ENCODE peak calls at places on chromosome 20, in seven cellular contexts. F is upper lobe of right lung; O is RKO; A is stimulated activated CD8-positive, alpha-beta memory T cell treated with anti-CD3 and anti-CD28 coated beads, Interleukin-12 subunit alpha, Interleukin-12 subunit beta, amount 100 ng/mL, for 4 hours; M is cardiac muscle cell; X is HFFc6; G is HS-27A. Z is an unnamed sample.
A peak's percentile ranks its signal among the peaks of the same experiment; 100 is the strongest.

GRCh38 chr20:52798124-52798523 is 174.0 kb upstream of the TSHZ2 start:
- DNase-seq in X (no peak), A (no peak), F (no peak), O (no peak), G (no peak), M (no peak), Z (no peak)

GRCh38 chr20:50514750-50515149 is 4.6 kb downstream of the PTPN1 start:
- DNase-seq in F (no peak), M (no peak), O (no peak), X (no peak), A (no peak), G (no peak), Z (no peak)

GRCh38 chr20:53270792-53271375 is 298.7 kb downstream of the TSHZ2 start:
- DNase-seq in X (no peak), A (no peak), M (no peak), F (no peak), G (no peak), O (no peak), Z (no peak)

GRCh38 chr20:45953672-45954071 is 18.3 kb downstream of the ZNF335 start:
- DNase-seq in O (no peak), X (no peak), G (no peak), F (no peak), M (no peak), A (no peak), Z (no peak)

GRCh38 chr20:4116091-4116490 is 100.7 kb upstream of the RNF24 start:
- DNase-seq in O (no peak), G (no peak), F (no peak), M (no peak), A (no peak), X (no peak), Z (no peak)

GRCh38 chr20:48238326-48238725 is 453.0 kb upstream of the SULF2 start:
- DNase-seq in X (peak; percentile 26), F (no peak), O (peak; percentile 24), A (no peak), M (peak; percentile 39), G (no peak), Z (no peak)

GRCh38 chr20:64247312-64247627 is 8.3 kb upstream of the PCMTD2 start:
- DNase-seq in G (no peak), X (no peak), O (no peak), A (no peak), M (no peak), F (no peak), Z (no peak)

GRCh38 chr20:39103732-39104131 is 141.6 kb downstream of the DHX35 start:
- DNase-seq in M (peak; percentile 29), X (no peak), F (no peak), G (no peak), A (no peak), O (no peak), Z (no peak)

GRCh38 chr20:36320261-36320897 is 14.2 kb downstream of the DLGAP4 start:
- DNase-seq in F (no peak), G (no peak), A (no peak), M (no peak), X (no peak), O (no peak), Z (no peak)

GRCh38 chr20:33475381-33476160 is 14.3 kb upstream of the CBFA2T2 start:
- DNase-seq in G (no peak), F (no peak), M (no peak), O (no peak), A (no peak), X (no peak), Z (peak; percentile 15)

GRCh38 chr20:16459019-16459700 is 114.1 kb downstream of the KIF16B start:
- DNase-seq in O (peak; percentile 22), G (peak; percentile 46), X (no peak), M (peak; percentile 90), F (no peak), A (no peak), Z (peak; percentile 14)

GRCh38 chr20:32648761-32649615 is 24.8 kb downstream of the C20orf203 start:
- DNase-seq in A (no peak), G (no peak), O (no peak), X (no peak), F (no peak), M (peak; percentile 58), Z (no peak)

GRCh38 chr20:35953411-35954199 is 697 bp downstream of the SCAND1 start:
- DNase-seq in G (no peak), M (peak; percentile 53), X (peak; percentile 35), A (peak; percentile 41), O (peak; percentile 59), F (peak; percentile 82), Z (peak; percentile 56)

GRCh38 chr20:38031957-38032356 is 1.3 kb downstream of the TTI1 start:
- DNase-seq in O (peak; percentile 66), A (no peak), M (no peak), F (no peak), G (no peak), X (no peak), Z (no peak)

GRCh38 chr20:58553841-58554240 is 38.6 kb upstream of the APCDD1L start:
- DNase-seq in M (peak; percentile 57), G (no peak), O (no peak), X (peak; percentile 24), A (no peak), F (no peak), Z (no peak)

GRCh38 chr20:34389206-34389953 is 26.3 kb downstream of the ITCH start:
- DNase-seq in G (no peak), F (no peak), M (no peak), A (no peak), X (peak; percentile 29), O (no peak), Z (no peak)

GRCh38 chr20:56630506-56631317 is 1.6 kb downstream of the TFAP2C start:
- DNase-seq in X (peak; percentile 8), O (no peak), A (no peak), M (no peak), G (no peak), F (no peak), Z (no peak)

GRCh38 chr20:49278036-49278816 is at the start of gene ZNFX1:
- DNase-seq in M (peak; percentile 99), G (peak; percentile 98), O (peak; percentile 99), F (peak; percentile 100), A (peak; percentile 97), X (peak; percentile 97), Z (peak; percentile 99)

GRCh38 chr20:32359633-32360332 is 1.7 kb downstream of the ASXL1 start:
- DNase-seq in A (no peak), M (peak; percentile 45), F (no peak), G (no peak), O (peak; percentile 43), X (peak; percentile 46), Z (no peak)

GRCh38 chr20:13883425-13883824 is 98.6 kb downstream of the NDUFAF5 start:
- DNase-seq in O (no peak), F (no peak), G (no peak), X (no peak), A (no peak), M (no peak), Z (no peak)

GRCh38 chr20:6852478-6852877 is 85.0 kb downstream of the BMP2 start:
- DNase-seq in A (no peak), O (no peak), G (no peak), F (no peak), X (no peak), M (no peak), Z (no peak)

GRCh38 chr20:38114353-38114791 is 50.7 kb downstream of the TGM2 start:
- DNase-seq in X (peak; percentile 81), O (no peak), M (peak; percentile 61), F (no peak), G (no peak), A (no peak), Z (no peak)

GRCh38 chr20:57223648-57224489 is 42.6 kb downstream of the BMP7 start:
- DNase-seq in M (peak; percentile 12), X (peak; percentile 14), O (no peak), F (no peak), A (no peak), G (no peak), Z (no peak)

GRCh38 chr20:38208523-38208922 is 43.5 kb upstream of the TGM2 start:
- DNase-seq in A (no peak), F (peak; percentile 3), G (no peak), O (no peak), X (no peak), M (no peak), Z (no peak)

GRCh38 chr20:41613321-41613720 is 4.9 kb downstream of the CHD6 start:
- DNase-seq in G (no peak), M (no peak), X (no peak), F (no peak), O (no peak), A (no peak), Z (no peak)

GRCh38 chr20:59987135-59987534 is 28.9 kb downstream of the CDH26 start:
- DNase-seq in O (no peak), F (no peak), A (no peak), X (no peak), M (no peak), G (no peak), Z (no peak)

GRCh38 chr20:38392356-38392755 is 42.8 kb downstream of the SNHG17 start:
- DNase-seq in O (no peak), G (no peak), F (no peak), M (no peak), X (no peak), A (no peak), Z (no peak)

GRCh38 chr20:60921021-60921622 is 330.9 kb upstream of the CDH4 start:
- DNase-seq in X (no peak), A (no peak), O (peak; percentile 23), F (peak; percentile 72), G (no peak), M (no peak), Z (no peak)

GRCh38 chr20:62202083-62202395 is 18.0 kb downstream of the HRH3 start:
- DNase-seq in A (no peak), O (no peak), G (no peak), F (no peak), M (no peak), X (peak; percentile 81), Z (peak; percentile 60)

GRCh38 chr20:17875106-17875980 is 93.3 kb downstream of the SNX5 start:
- DNase-seq in F (peak; percentile 89), G (no peak), X (peak; percentile 37), M (peak; percentile 95), A (no peak), O (no peak), Z (peak; percentile 40)

Z was measured in BE2C.